ENCODE peak calls at places on chromosome 17, in eight cellular contexts. E is cardiac muscle cell, R is stomach, K is astrocyte of the spinal cord, I is adrenal gland, F is GM06990, N is testis, W is mucosa of descending colon. A is an unnamed sample.

GRCh38 chr17:7293131-7293557 is 1.3 kb downstream of the YBX2 start:
- DNase-seq in R (no peak), N (no peak), E (peak), I (peak), F (no peak), K (no peak), W (peak), A (no peak)

GRCh38 chr17:20206068-20206467 is 196.9 kb downstream of the SPECC1 start:
- DNase-seq in E (peak), I (no peak), F (no peak), N (peak), W (no peak), R (no peak), K (peak), A (no peak)

GRCh38 chr17:51481370-51481769 is 221.0 kb downstream of the UTP18 start:
- DNase-seq in F (no peak), R (no peak), K (no peak), N (no peak), W (no peak), E (no peak), I (no peak), A (no peak)

GRCh38 chr17:2710804-2711607 is 558 bp downstream of the CLUH start:
- DNase-seq in R (no peak), I (peak), E (no peak), F (peak), N (no peak), W (peak), K (no peak), A (no peak)

GRCh38 chr17:50686494-50687199 is 21.1 kb downstream of the ANKRD40 start:
- DNase-seq in I (peak), R (peak), N (peak), E (peak), W (peak), K (peak), F (no peak), A (peak)

GRCh38 chr17:58376472-58376921 is 24.5 kb upstream of the SUPT4H1 start:
- DNase-seq in I (no peak), R (no peak), E (no peak), K (no peak), N (no peak), W (no peak), F (no peak), A (no peak)

GRCh38 chr17:70168044-70168978 is 1.0 kb upstream of the KCNJ2 start:
- DNase-seq in I (peak), F (peak), R (peak), E (peak), N (peak), K (peak), W (peak), A (peak)

GRCh38 chr17:50539762-50540440 is 7.1 kb upstream of the SPATA20 start:
- DNase-seq in W (peak), I (no peak), E (no peak), F (no peak), K (no peak), N (no peak), R (peak), A (no peak)

GRCh38 chr17:2964370-2964769 is 99.0 kb downstream of the OR1D5 start:
- DNase-seq in K (no peak), I (no peak), E (no peak), R (no peak), N (no peak), F (no peak), W (no peak), A (no peak)

DNA sequence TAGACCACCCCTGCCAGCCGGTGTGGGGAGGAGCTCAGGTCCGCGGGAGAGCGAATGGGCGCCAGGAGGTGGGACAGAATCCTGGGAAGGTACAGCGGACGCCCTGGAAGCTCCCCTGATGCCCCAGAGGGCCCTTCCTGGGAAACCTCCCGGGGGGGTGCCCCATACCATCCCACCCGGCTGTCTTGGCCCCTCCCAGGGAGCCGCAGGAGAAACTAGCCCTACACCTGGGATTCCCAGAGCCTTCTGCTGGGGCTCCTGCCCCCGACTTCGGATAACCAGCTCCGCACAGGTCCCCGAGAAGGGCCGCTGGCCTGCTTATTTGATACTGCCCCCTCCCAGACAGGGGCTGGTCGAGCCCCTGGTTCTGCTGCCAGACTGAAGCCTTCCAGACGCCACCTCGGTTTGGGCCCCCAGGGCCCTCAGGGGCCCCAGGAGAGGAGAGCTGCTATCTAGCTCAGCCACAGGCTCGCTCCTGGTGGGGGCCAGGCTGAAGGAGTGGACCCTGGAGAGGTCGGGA is 3.0 kb upstream of the CBX4 start:
- DNase-seq in R (no peak), N (no peak), K (no peak), E (no peak), W (no peak), F (no peak), I (peak), A (no peak)
- H3K4me3 ChIP-seq in R (peak), N (no peak), K (no peak), E (no peak), W (no peak), F (no peak), I (no peak), A (no peak)

DNA sequence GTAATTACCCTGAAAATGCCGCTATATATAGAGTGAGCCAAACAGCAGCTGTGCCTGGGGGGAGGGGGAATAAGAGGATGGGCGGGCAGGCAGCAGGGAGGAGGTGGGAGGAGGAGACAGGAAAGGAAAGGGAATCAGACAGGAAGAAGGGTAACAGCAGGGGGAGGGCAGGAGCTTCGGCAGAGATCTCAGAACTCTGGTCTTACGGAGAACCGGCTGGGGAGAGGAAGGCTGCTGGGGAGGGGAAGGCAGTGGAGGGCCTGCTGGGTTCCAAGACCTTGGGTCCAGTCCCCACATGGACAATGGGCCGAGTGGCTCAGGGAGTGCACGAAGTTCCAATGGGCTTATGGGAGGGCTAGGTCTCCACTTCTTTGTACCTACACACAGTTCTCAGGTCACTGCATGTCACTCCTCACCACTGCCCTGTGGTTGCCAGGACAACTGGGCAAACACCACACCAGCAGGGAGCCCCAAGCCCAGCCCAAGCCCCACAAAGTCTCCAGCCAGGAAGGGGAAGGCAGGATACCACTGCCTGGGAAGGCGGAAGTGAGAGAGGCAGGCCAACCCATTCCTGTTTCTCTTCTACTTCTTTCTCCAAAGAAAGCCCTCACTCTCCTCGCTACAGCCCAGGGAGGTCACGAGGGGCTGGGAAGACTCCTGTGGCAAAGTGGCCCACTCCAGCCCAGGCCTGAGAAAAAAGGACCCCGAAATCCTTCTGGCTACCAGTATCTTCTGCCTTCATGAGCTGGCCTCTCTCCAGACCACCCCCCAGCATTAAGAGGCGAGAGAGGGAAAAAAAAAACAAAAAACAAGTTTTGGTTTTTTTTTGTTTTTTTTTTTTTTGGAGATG is 25.3 kb downstream of the G6PC3 start:
- DNase-seq in E (peak), R (no peak), W (peak), N (peak), F (no peak), K (peak), I (no peak), A (peak)
- TF ChIP-seq CTCF in E (peak), R (no peak), W (no peak), N (no peak), F (no peak), K (peak), I (no peak), A (peak)

GRCh38 chr17:43398724-43399595 is at the start of gene ARL4D:
- DNase-seq in F (peak), K (peak), W (peak), E (peak), I (peak), R (peak), N (peak), A (peak)

GRCh38 chr17:43402567-43402966 is 3.8 kb downstream of the ARL4D start:
- DNase-seq in K (no peak), F (no peak), E (no peak), N (no peak), R (no peak), I (no peak), W (no peak), A (no peak)

GRCh38 chr17:43399839-43400328 is 1.1 kb downstream of the ARL4D start:
- DNase-seq in I (no peak), K (no peak), W (no peak), R (no peak), N (peak), F (no peak), E (no peak), A (peak)

GRCh38 chr17:43402078-43402477 is 3.3 kb downstream of the ARL4D start:
- DNase-seq in W (no peak), I (no peak), K (no peak), N (no peak), E (no peak), F (no peak), R (no peak), A (no peak)

DNA sequence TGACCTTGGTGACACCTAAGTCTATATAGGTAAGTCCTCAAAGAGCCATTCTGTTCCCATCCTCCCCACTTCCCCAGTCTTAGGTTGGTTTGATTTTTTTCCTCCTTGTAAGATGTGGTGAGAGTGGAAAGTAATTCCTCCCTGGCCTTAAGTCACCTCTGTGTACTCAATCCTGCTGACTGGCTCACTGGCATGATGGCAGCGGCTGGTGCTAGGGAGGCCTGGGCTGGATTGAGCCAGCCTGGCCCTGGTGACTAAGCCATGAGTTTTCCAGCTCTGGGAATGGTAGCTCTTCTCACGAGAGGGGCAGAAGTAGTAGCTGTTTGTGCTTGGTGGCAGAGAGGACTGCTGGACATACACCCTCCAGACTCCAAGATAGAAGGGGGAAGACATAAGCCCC is 2.5 kb downstream of the ARL4D start:
- DNase-seq in N (no peak), R (peak), W (no peak), K (peak), I (peak), E (peak), F (no peak), A (peak)
- H3K4me3 ChIP-seq in N (no peak), R (peak), W (no peak), K (peak), I (no peak), E (no peak), F (no peak), A (peak)

DNA sequence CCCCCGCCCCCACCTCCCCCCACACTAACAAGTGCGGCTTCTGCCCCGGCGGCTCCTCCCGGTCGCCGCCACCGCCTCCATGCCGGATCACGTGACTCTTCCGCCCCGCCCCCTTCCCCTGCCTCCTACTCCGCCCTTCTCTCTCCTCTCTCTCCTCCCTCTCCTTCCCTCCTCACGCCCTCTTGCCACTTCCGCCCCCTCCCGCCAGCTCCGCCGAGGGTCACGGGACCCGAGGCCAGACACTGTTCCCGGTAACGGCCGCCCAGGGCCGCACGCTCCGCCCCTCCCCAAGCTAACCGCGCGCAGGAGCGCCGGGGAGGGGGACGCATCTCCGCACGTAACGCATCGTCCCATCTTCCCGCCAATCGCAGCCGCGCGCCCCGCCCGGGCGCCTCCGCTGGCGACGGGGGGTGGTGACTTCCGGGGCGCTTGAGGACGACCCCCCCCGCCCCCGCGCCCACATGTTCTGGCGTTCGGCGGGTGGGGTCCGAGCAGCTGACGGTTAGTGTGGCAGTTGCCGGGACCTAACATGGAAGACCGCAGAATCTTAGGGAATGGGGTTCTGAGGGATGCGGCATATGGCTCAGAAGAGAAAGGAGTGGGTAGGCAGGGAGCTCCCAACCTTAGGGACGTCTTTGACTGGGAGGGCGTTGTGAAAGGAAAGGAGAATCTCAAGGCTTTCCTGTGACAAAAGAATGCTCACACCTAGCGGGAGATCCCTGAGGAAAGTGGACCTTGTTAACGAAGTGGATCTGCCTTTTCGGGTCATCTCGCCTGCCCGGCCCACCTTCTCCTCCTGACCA is at the start of gene USP32:
- DNase-seq in K (peak), R (peak), N (peak), F (peak), E (peak), W (peak), I (peak), A (peak)
- TF ChIP-seq CTCF in K (no peak), R (no peak), N (peak), F (peak), E (peak), W (peak), I (peak), A (peak)

DNA sequence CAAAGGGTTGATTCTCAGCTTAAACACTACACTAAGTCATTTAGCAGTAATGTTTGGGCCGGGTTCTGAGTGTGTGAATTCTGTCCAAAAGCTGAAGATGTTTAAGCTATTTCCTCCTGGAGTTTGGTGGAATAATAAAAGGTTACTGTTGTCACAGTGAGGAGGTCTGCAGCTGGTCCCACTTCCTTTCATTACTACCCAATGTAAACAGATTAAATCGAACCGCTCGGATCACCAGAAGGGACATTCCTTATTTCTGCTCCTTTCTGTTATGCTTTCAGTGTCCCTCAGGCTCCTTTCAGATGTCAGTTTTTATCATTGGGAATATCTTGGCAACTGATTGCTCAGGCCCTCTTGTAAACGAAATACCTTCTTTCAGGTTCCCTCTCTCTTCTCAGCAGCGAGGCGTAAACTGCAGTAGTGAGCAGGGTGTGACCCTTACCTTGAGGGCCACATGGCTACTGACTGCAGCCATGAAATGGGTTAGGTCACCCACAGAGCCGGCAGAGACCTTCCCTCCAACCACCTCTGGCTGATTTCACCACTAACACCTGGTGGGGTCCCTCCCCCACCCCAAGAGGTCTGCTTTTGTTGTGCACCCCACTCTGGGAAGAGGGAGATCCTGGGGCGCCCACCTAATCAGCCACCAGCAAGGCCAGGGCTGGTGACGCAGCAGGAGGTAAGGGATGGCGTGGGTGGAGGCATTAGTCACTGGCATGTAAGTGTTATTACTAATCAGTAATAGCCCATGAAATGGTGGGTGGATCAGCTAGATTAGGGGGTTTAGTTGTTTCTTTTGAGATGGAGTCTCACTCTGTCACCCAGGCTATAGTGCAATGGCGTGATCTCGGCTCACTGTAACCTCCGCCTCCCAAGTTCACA is 117.6 kb downstream of the VPS53 start:
- DNase-seq in W (no peak), E (peak), R (no peak), F (no peak), K (peak), N (no peak), I (no peak), A (peak)
- H3K4me3 ChIP-seq in W (no peak), E (no peak), R (no peak), F (no peak), K (no peak), N (no peak), I (no peak), A (no peak)

GRCh38 chr17:75345514-75346167 is 56.4 kb upstream of the SLC25A19 start:
- DNase-seq in I (no peak), W (no peak), N (no peak), F (peak), E (no peak), R (no peak), K (no peak), A (no peak)
- TF ChIP-seq CTCF in I (no peak), W (no peak), N (no peak), F (no peak), E (no peak), R (no peak), K (no peak), A (no peak)

DNA sequence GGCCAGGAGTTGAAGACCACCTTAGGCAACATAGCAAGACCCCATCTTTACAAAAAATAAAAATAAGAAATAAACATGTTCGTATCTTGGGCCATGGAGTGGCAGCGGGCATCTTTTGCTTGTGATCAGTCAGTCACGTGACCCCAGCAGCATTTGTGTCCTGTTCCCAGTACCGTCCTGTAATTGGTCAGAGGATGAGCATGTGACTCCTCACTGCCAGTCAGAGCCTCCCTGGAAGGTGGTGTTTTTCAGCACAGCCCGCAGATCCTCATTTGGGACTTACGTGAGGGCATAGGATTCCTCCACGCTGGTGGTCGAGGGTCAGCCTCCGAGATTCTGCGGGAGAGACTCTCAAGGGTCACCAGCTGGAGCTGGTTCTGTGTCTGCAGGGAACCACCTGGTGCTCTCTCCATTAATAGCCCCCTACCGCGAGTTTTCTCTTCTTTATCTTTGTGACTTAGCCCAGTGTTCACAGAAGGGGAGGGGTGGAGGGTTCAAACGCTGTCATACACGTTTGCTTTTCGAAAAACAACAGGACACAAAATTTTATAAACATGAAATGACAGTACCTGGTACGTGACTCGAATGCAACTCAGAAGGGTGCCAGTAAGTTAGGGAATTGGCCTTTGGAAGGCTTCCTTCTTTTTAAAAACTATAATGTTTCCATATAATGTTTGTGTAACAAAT is 17.2 kb downstream of the MRC2 start:
- DNase-seq in E (no peak), N (peak), R (no peak), K (no peak), W (no peak), F (no peak), I (no peak), A (no peak)
- H3K4me3 ChIP-seq in E (no peak), N (no peak), R (no peak), K (no peak), W (no peak), F (no peak), I (no peak), A (no peak)

GRCh38 chr17:16919663-16920627 is 52.0 kb downstream of the TNFRSF13B start:
- DNase-seq in W (no peak), I (no peak), E (no peak), N (no peak), K (no peak), R (peak), F (no peak), A (no peak)
- TF ChIP-seq CTCF in W (no peak), I (no peak), E (no peak), N (no peak), K (no peak), R (no peak), F (peak), A (no peak)

A was measured in fibroblast of the aortic adventitia.